ENCODE peak calls at places on chromosomes 2 and 18, in four cellular contexts. J is sigmoid colon, C is IMR-90, G is heart left ventricle. P is an unnamed sample.

GRCh38 chr18:26002375-26002774 is 88.0 kb downstream of the SS18 start:
- DNase-seq in C (peak), G (no peak), J (no peak), P (no peak)

GRCh38 chr2:134790487-134790886 is 47.9 kb upstream of the ACMSD start:
- DNase-seq in G (no peak), J (no peak), C (no peak), P (no peak)

GRCh38 chr2:54212456-54212855 is 43.6 kb downstream of the TSPYL6 start:
- DNase-seq in C (peak), J (no peak), G (no peak), P (no peak)

GRCh38 chr2:209653164-209653563 is 118.5 kb upstream of the UNC80 start:
- DNase-seq in C (no peak), G (no peak), J (no peak), P (no peak)

GRCh38 chr2:43455735-43456642 is 139.8 kb downstream of the THADA start:
- DNase-seq in G (no peak), C (peak), J (no peak), P (no peak)

GRCh38 chr2:117091438-117091837 is 723.1 kb upstream of the DDX18 start:
- DNase-seq in G (no peak), J (no peak), C (no peak), P (no peak)

GRCh38 chr2:59690849-59691248 is 862.6 kb downstream of the BCL11A start:
- DNase-seq in G (no peak), C (no peak), J (no peak), P (peak)

GRCh38 chr18:61173579-61173978 is 159.7 kb upstream of the CDH20 start:
- DNase-seq in G (no peak), J (no peak), C (no peak), P (no peak)

GRCh38 chr2:128776461-128776971 is 457.8 kb upstream of the HS6ST1 start:
- DNase-seq in J (peak), C (no peak), G (no peak), P (no peak)

GRCh38 chr2:122096788-122097187 is 341.3 kb downstream of the TSN start:
- DNase-seq in G (no peak), J (no peak), C (no peak), P (no peak)

GRCh38 chr2:62343636-62344349 is 147.9 kb downstream of the B3GNT2 start:
- DNase-seq in C (no peak), J (no peak), G (no peak), P (no peak)

GRCh38 chr18:9721893-9722515 is 13.9 kb downstream of the RAB31 start:
- DNase-seq in C (no peak), J (peak), G (no peak), P (no peak)

GRCh38 chr2:178142274-178143065 is 30.2 kb downstream of the RBM45 start:
- DNase-seq in J (no peak), G (no peak), C (no peak), P (peak)

GRCh38 chr2:158990397-158991209 is 22.2 kb downstream of the TANC1 start:
- DNase-seq in C (peak), G (no peak), J (no peak), P (no peak)

GRCh38 chr2:127356531-127356930 is 31.2 kb downstream of the MAP3K2 start:
- DNase-seq in G (no peak), J (no peak), C (no peak), P (no peak)

GRCh38 chr2:23294238-23294637 is 90.7 kb upstream of the KLHL29 start:
- DNase-seq in G (no peak), C (no peak), J (no peak), P (no peak)

GRCh38 chr2:23127465-23127864 is 257.5 kb upstream of the KLHL29 start:
- DNase-seq in C (no peak), G (no peak), J (no peak), P (no peak)

GRCh38 chr2:111923271-111923670 is 24.9 kb downstream of the MERTK start:
- DNase-seq in G (peak), J (no peak), C (peak), P (no peak)

GRCh38 chr2:170340693-170341068 is 162.7 kb downstream of the MYO3B start:
- DNase-seq in J (no peak), G (no peak), C (no peak), P (no peak)

GRCh38 chr2:99613992-99614391 is 124.2 kb upstream of the REV1 start:
- DNase-seq in C (no peak), G (no peak), J (no peak), P (no peak)

GRCh38 chr2:144362401-144362800 is 157.5 kb downstream of the ZEB2 start:
- DNase-seq in C (peak), G (no peak), J (no peak), P (no peak)

GRCh38 chr2:29110916-29111315 is 4.3 kb upstream of the CLIP4 start:
- DNase-seq in J (no peak), C (peak), G (no peak), P (no peak)

GRCh38 chr18:79199691-79200374 is 130.6 kb downstream of the ATP9B start:
- DNase-seq in J (no peak), C (peak), G (no peak), P (no peak)

GRCh38 chr2:36839976-36840617 is 126.2 kb downstream of the STRN start:
- DNase-seq in C (no peak), G (no peak), J (no peak), P (no peak)
- TF ChIP-seq POLR2A in C (no peak), G (no peak), J (no peak), P (no peak)

DNA sequence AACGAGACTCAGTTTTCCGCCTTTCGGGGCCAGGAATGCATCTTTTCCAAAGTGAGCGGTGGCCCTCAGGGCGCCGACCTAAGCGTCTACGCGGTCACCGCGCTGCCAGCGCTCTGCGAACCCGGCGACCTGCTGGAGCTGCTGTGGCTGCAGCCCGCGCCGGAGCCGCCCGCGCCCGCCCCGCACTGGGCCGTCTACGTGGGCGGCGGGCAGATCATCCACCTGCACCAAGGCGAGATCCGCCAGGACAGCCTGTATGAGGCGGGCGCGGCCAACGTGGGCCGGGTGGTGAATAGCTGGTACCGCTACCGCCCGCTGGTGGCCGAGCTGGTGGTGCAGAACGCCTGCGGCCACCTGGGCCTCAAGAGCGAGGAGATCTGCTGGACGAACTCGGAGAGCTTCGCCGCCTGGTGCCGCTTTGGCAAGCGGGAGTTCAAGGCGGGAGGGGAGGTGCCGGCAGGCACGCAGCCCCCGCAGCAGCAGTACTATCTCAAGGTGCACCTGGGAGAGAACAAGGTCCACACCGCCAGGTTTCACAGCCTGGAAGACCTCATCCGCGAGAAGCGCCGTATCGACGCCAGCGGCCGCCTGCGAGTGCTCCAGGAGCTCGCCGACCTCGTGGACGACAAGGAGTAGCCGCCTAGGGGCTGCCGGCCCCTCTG is 1.8 kb downstream of the LRATD1 start:
- DNase-seq in G (peak), C (peak), J (peak), P (peak)
- TF ChIP-seq CTCF in G (peak), C (peak), J (peak), P (peak)

GRCh38 chr2:72141881-72142742 is 5.5 kb downstream of the CYP26B1 start:
- DNase-seq in J (peak), C (no peak), G (peak), P (peak)
- TF ChIP-seq POLR2A in J (no peak), C (no peak), G (no peak), P (no peak)

GRCh38 chr18:24397694-24398365 is at the start of gene OSBPL1A:
- DNase-seq in J (peak), C (peak), G (peak), P (peak)
- TF ChIP-seq CTCF in J (no peak), C (peak), G (no peak), P (no peak)

GRCh38 chr18:49814147-49814499 is 790 bp upstream of the ACAA2 start:
- DNase-seq in C (peak), G (peak), J (peak), P (peak)

GRCh38 chr18:49812321-49813070 is 837 bp downstream of the ACAA2 start:
- DNase-seq in C (peak), J (no peak), G (no peak), P (no peak)

GRCh38 chr18:49811151-49811938 is 2.0 kb downstream of the ACAA2 start:
- DNase-seq in J (no peak), G (no peak), C (no peak), P (no peak)

GRCh38 chr18:49813071-49813320 is 337 bp downstream of the ACAA2 start:
- DNase-seq in J (peak), G (peak), C (peak), P (peak)

DNA sequence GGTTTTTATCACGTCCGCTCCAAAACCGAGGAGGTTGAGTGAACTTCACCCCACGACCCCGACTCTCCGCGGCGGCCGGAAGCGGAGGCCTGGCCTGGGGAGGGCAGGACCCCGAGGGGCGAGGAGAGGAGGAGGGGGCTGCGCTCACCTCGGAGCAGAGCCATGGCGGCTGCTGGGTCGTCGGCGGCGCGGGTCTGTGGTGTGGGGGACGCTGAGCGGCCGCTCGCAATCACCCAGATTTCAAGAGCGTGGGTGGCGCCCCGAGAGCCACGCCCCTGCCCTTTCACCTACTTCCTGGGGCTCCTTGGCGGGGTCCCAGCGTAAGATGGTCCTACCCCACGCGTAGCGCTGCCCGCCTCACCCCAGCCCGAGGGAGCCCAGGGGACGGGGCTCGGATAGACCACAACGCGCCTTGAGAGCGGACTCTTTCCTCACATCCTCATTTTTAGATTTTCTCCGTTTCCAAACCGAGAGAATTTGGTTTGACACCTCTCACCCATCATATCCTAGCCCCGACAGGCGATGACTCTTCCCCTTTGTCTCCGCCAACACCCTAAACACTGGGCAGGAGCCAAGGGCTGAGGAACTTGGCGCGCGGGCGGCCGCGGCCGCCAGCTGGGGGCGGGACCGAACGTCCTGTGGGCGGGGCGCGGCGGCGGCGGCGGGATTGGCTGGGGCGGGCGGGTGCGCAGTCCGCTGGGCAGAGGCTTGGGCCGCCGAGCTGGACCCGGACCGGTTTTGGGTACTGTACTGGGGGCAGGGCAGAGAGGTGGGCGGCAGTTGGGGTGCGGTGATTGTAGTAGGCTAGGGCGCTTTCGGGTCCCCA is at the start of gene ACAA2:
- DNase-seq in G (peak), J (peak), C (peak), P (peak)
- TF ChIP-seq POLR2A in G (peak), J (peak), C (peak), P (peak)

DNA sequence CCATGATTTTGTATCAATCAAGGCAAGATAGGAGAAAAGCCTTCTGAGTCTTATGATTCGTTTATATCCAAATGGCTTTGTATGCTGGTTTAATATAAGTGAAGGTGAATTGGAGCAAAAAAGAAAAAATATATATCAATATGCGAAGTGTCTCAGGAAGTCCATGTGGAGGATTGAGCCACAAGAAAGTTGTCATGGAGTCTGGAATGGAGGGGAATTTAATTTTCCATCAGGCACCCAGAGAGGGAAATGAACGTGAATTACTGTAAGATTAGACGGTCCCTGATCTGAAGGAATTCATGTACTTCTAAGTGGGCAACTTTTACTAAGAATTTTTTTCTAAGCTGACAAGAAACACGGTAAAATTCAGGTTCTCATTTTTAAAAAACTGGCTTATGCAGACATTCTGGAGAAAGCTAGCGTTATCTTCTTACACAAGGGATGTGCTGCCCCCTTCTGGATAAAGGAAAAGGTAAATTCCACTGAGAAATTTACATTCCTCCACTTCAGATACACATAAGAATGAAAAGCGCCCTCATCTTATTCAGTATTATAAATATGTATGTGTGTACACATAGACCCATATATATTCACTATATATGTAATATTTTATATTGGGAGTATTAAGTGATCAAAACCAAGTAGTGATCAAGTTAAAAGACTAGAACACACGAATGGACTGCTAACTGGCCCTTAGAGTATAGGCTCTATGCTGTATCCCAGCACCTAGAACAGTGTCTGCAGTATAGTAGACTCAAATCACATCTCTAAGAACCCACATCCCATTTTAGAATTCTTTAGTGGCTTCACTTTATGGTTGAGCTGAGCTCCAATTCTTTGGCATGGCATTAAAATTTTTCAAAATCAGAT is 289.0 kb upstream of the TFPI start:
- DNase-seq in C (peak), G (no peak), J (no peak), P (no peak)
- TF ChIP-seq CTCF in C (peak), G (peak), J (peak), P (peak)

GRCh38 chr2:58614259-58614658 is 373.1 kb upstream of the FANCL start:
- DNase-seq in J (no peak), C (no peak), G (no peak), P (no peak)

GRCh38 chr2:58620896-58621295 is 379.8 kb upstream of the FANCL start:
- DNase-seq in G (no peak), C (no peak), J (no peak), P (no peak)

GRCh38 chr2:58620127-58620526 is 379.0 kb upstream of the FANCL start:
- DNase-seq in J (no peak), C (peak), G (no peak), P (no peak)
- TF ChIP-seq POLR2A in J (no peak), C (no peak), G (no peak), P (no peak)

GRCh38 chr2:96260404-96261260 is 5.2 kb downstream of the TMEM127 start:
- DNase-seq in G (peak), J (peak), C (peak), P (peak)
- TF ChIP-seq CTCF in G (peak), J (peak), C (peak), P (peak)

GRCh38 chr2:176136375-176137248 is 7.1 kb downstream of the HOXD8 start:
- DNase-seq in J (peak), G (no peak), C (no peak), P (no peak)
- TF ChIP-seq POLR2A in J (no peak), G (no peak), C (no peak), P (peak)

P was measured in gastrocnemius medialis.